ENCODE peak calls at places on chromosome 3, in eight cellular contexts. P is stomach, I is H1, A is SK-N-SH, F is upper lobe of left lung, D is esophagus muscularis mucosa, H is sigmoid colon, L is transverse colon. T is an unnamed sample.

GRCh38 chr3:63814300-63814699 is 4.8 kb upstream of the C3orf49 start:
- DNase-seq in P (no peak), L (no peak), D (no peak), H (no peak), A (no peak), F (no peak), I (no peak), T (no peak)

GRCh38 chr3:97981886-97982285 is 9.7 kb upstream of the RIOX2 start:
- DNase-seq in L (no peak), H (no peak), P (no peak), F (no peak), D (no peak), A (no peak), I (no peak), T (no peak)

GRCh38 chr3:98259707-98260106 is 4.3 kb upstream of the OR5H6 start:
- DNase-seq in H (no peak), L (no peak), A (peak), D (no peak), F (no peak), P (no peak), I (peak), T (no peak)

GRCh38 chr3:155748611-155749365 is 3.9 kb upstream of the PLCH1 start:
- DNase-seq in D (no peak), A (no peak), P (no peak), I (no peak), H (no peak), L (no peak), F (no peak), T (no peak)

GRCh38 chr3:119571230-119571629 is 8.1 kb upstream of the ADPRH start:
- DNase-seq in P (no peak), D (no peak), L (no peak), A (no peak), F (no peak), I (no peak), H (no peak), T (no peak)

GRCh38 chr3:29344986-29345385 is 64.1 kb downstream of the RBMS3 start:
- DNase-seq in H (no peak), P (no peak), D (no peak), I (no peak), A (no peak), L (no peak), F (no peak), T (no peak)

GRCh38 chr3:10983219-10983916 is 9.2 kb upstream of the SLC6A1 start:
- DNase-seq in I (peak), D (no peak), P (peak), A (peak), L (peak), H (no peak), F (no peak), T (no peak)

GRCh38 chr3:8663177-8664061 is 18.8 kb upstream of the SSUH2 start:
- DNase-seq in F (no peak), A (peak), P (peak), H (no peak), D (no peak), L (peak), I (peak), T (no peak)

GRCh38 chr3:104437131-104437750 is 929.5 kb upstream of the ALCAM start:
- DNase-seq in A (no peak), D (no peak), L (no peak), I (no peak), P (no peak), F (no peak), H (no peak), T (no peak)

GRCh38 chr3:3177861-3178497 is 1.5 kb downstream of the CRBN start:
- DNase-seq in D (no peak), P (no peak), F (no peak), A (no peak), L (no peak), H (no peak), I (no peak), T (no peak)

GRCh38 chr3:105042586-105042985 is 324.1 kb upstream of the ALCAM start:
- DNase-seq in H (no peak), F (no peak), I (no peak), D (no peak), P (no peak), L (no peak), A (no peak), T (no peak)

GRCh38 chr3:133237380-133237779 is 162.5 kb upstream of the BFSP2 start:
- DNase-seq in F (no peak), L (no peak), I (no peak), D (no peak), A (peak), P (no peak), H (no peak), T (no peak)

GRCh38 chr3:17972889-17973558 is 230.6 kb upstream of the TBC1D5 start:
- DNase-seq in I (no peak), L (no peak), F (no peak), P (no peak), D (no peak), A (no peak), H (no peak), T (no peak)

GRCh38 chr3:104909721-104910120 is 457.0 kb upstream of the ALCAM start:
- DNase-seq in H (no peak), P (no peak), I (no peak), D (no peak), A (no peak), L (no peak), F (no peak), T (no peak)

GRCh38 chr3:150078983-150079739 is 108.5 kb upstream of the PFN2 start:
- DNase-seq in L (no peak), P (no peak), I (no peak), H (peak), A (peak), D (peak), F (no peak), T (no peak)

GRCh38 chr3:129686941-129687340 is 80.5 kb upstream of the PLXND1 start:
- DNase-seq in I (no peak), D (no peak), P (no peak), A (no peak), L (no peak), F (no peak), H (no peak), T (no peak)

GRCh38 chr3:111238896-111239295 is 167.3 kb downstream of the NECTIN3 start:
- DNase-seq in P (no peak), D (no peak), A (no peak), L (no peak), H (no peak), I (no peak), F (no peak), T (no peak)

GRCh38 chr3:9028134-9028533 is 64.9 kb upstream of the RAD18 start:
- DNase-seq in H (peak), F (peak), D (peak), I (no peak), P (peak), L (peak), A (peak), T (no peak)

GRCh38 chr3:137762674-137763593 is 1.2 kb upstream of the SOX14 start:
- DNase-seq in L (no peak), H (no peak), A (peak), I (no peak), F (no peak), P (no peak), D (peak), T (no peak)

GRCh38 chr3:46429250-46429649 is 22.2 kb downstream of the CCRL2 start:
- DNase-seq in L (no peak), I (no peak), D (no peak), P (no peak), A (no peak), F (no peak), H (no peak), T (no peak)

GRCh38 chr3:160040181-160040580 is 51.5 kb downstream of the IL12A start:
- DNase-seq in F (no peak), I (no peak), A (no peak), L (no peak), D (no peak), H (no peak), P (no peak), T (no peak)

GRCh38 chr3:79871656-79872055 is 103.9 kb upstream of the ROBO1 start:
- DNase-seq in P (no peak), F (no peak), L (no peak), I (no peak), D (no peak), H (no peak), A (no peak), T (no peak)

GRCh38 chr3:170418422-170419300 is at the start of gene CLDN11:
- DNase-seq in P (no peak), I (peak), F (peak), A (peak), L (no peak), D (no peak), H (peak), T (no peak)

GRCh38 chr3:58049143-58049785 is 41.0 kb downstream of the FLNB start:
- DNase-seq in L (no peak), F (no peak), D (no peak), A (no peak), P (peak), H (peak), I (peak), T (peak)

GRCh38 chr3:176490357-176490756 is 706.9 kb downstream of the TBL1XR1 start:
- DNase-seq in F (no peak), L (no peak), H (no peak), D (no peak), I (no peak), A (no peak), P (no peak), T (no peak)

GRCh38 chr3:186361246-186361611 is 805 bp downstream of the DGKG start:
- DNase-seq in H (no peak), D (no peak), P (no peak), F (no peak), L (no peak), I (no peak), A (no peak), T (no peak)

GRCh38 chr3:129409541-129409940 is 18.9 kb downstream of the EFCAB12 start:
- DNase-seq in F (no peak), L (no peak), I (no peak), A (no peak), P (no peak), H (no peak), D (no peak), T (no peak)

GRCh38 chr3:146682176-146682575 is 77.0 kb upstream of the PLSCR5 start:
- DNase-seq in H (no peak), L (no peak), D (no peak), F (no peak), A (no peak), I (no peak), P (no peak), T (no peak)

GRCh38 chr3:4826237-4827100 is 152.8 kb upstream of the BHLHE40 start:
- DNase-seq in I (peak), H (peak), A (no peak), D (no peak), F (peak), P (peak), L (peak), T (peak)

GRCh38 chr3:5192568-5193319 is 5.2 kb downstream of the EDEM1 start:
- DNase-seq in A (no peak), F (no peak), I (no peak), P (no peak), L (no peak), D (no peak), H (no peak), T (no peak)

GRCh38 chr3:59321881-59322540 is 272.2 kb upstream of the CFAP20DC start:
- DNase-seq in A (no peak), D (no peak), L (no peak), I (no peak), F (no peak), P (no peak), H (no peak), T (no peak)

DNA sequence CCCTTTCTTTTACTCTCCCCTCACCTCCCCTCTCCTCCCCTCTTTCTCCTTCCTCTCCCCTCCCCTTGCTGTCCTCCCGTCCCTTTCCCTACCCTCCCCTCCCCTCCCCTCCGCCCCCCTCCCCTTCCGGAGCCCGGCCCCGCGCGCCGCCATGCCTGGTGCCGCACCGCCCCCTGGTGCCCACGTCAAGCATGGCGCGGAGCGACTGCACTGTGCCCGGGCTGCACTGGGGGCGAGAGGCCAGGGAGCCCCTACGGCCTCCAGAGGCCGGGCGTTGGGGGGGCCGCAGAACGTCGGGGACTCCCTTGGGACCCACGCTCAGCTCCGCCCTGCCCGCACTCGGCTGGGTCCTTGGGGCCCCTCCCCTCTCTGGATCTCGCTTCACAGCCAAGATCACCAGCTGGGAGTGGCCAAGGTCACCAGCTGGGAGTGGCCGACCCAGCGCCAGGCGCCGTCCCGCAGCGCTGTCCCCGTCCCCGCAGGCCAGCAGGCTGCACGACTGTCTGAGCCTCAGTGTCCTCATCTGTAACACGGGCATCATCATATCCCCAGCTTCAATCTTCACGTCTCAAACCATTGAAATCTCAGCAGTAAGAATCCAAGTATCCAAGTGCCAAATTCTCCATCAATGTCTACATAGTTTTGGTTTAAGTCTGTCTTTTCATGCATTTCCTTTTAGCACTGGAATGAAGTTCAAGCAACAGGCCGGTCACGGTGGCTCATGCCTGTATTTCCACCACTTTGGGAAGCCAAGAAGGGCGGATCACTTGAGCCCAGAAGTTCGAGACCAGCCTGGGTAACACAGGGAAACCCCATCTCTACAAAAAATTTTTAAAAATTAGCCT is 42.5 kb downstream of the TPRA1 start:
- DNase-seq in I (peak), P (peak), A (peak), D (no peak), F (peak), H (peak), L (peak), T (no peak)
- TF ChIP-seq POLR2AphosphoS5 in I (no peak), P (peak), A (no peak), D (no peak), F (no peak), H (no peak), L (no peak), T (no peak)

DNA sequence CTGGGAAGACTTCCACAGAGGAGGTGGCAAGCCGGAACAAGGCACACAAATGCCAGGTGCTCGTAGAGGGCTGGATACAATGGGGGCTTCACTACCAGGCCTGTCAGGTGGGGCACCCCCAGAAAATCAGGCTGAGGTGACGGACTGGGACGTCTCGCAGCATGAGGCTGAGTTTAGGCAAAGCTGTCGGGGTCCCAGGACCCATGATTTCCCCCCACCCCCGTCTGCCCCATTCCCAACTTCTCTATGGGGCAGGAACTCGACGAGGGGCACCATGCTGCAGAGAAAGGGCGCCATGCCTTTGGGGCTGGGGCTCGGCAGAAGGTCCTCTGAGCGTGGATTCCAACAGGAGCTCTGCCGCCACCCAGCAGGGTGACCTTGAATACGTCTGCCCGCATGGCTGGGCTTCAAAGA is 65.7 kb upstream of the HES1 start:
- DNase-seq in A (no peak), P (no peak), D (no peak), I (no peak), H (no peak), F (no peak), L (no peak), T (peak)
- H3K27ac ChIP-seq in A (peak), P (peak), D (peak), I (no peak), H (peak), F (peak), L (peak), T (peak)

DNA sequence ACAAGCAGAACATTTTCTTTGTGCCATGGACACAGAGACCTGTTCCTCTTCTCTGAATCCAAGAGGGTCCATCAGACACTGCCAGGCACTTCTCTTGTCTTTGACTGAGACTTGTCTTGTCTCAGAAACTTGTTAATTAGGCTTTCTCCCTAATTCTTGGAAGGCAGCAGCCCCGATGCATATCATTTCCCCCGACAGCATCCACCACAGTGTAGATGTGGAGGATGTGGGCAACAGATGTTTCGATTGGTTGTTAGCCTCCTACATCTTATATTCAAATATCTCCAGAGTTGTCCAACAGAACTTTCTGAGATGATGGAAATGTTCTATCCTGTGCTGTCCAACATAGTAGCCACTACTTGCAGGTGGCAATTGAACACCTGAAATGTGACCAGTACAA is 15.5 kb downstream of the GASK1A start:
- DNase-seq in F (no peak), P (no peak), A (no peak), L (no peak), H (no peak), D (no peak), I (no peak), T (no peak)
- TF ChIP-seq EP300 in F (no peak), P (no peak), A (no peak), L (no peak), H (no peak), D (no peak), I (no peak), T (no peak)

GRCh38 chr3:107791450-107791849 is 268.7 kb downstream of the BBX start:
- DNase-seq in I (no peak), F (no peak), D (no peak), P (no peak), A (no peak), H (no peak), L (no peak), T (no peak)

GRCh38 chr3:107796786-107797185 is 274.0 kb downstream of the BBX start:
- DNase-seq in L (no peak), F (no peak), D (no peak), P (no peak), I (no peak), H (no peak), A (no peak), T (no peak)

GRCh38 chr3:107795514-107796094 is 272.8 kb downstream of the BBX start:
- DNase-seq in I (no peak), D (no peak), H (no peak), A (no peak), L (no peak), F (no peak), P (no peak), T (no peak)

GRCh38 chr3:107797586-107797985 is 274.8 kb downstream of the BBX start:
- DNase-seq in D (no peak), H (no peak), A (no peak), P (no peak), L (no peak), I (no peak), F (no peak), T (no peak)

DNA sequence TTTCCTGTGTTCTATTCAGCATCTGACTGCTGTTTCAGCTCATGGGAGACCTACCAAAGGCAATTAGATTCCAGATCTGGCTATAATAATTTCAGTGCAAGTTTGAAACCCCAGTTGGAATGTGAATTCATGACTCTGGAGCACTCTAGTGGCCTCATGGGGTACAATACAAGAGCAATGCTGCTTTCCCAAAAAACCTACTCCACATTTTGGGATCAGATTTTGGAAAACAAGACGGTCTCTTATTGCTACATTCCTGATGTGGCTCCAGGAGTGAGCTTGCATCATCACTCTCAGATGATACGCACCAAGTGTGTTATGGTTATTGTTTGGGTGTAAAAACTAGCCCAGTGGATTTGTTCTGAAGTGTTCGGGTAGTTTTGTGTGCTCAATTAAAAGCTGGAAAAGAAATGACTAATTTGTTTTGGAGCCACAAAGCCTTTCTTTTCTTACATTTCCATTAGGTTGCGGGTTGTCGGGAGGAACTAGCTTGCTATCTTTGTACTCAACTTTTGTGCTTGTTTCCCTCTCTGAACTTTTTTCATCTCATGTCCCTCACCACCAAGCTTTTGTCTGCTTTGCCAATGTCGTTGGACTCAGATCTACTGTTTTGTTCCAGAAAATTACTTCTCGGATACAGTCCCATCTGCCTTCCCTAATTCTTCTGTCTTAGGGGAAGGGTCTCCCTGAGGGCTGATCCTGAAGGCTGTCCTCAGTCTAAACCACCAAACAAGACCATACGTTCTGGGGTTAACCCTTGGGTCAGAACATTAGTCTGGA is 272.1 kb downstream of the BBX start:
- DNase-seq in F (no peak), H (no peak), I (no peak), D (no peak), L (no peak), P (no peak), A (peak), T (no peak)
- TF ChIP-seq POLR2AphosphoS5 in F (no peak), H (no peak), I (no peak), D (no peak), L (no peak), P (no peak), A (no peak), T (no peak)

GRCh38 chr3:13237776-13238490 is 164.7 kb upstream of the IQSEC1 start:
- DNase-seq in F (no peak), A (no peak), H (no peak), L (no peak), D (no peak), P (no peak), I (no peak), T (no peak)

GRCh38 chr3:13235897-13236296 is 162.7 kb upstream of the IQSEC1 start:
- DNase-seq in H (no peak), L (no peak), F (no peak), I (no peak), P (no peak), A (peak), D (no peak), T (no peak)

GRCh38 chr3:13235079-13235478 is 161.8 kb upstream of the IQSEC1 start:
- DNase-seq in D (no peak), L (no peak), P (no peak), F (no peak), I (no peak), H (no peak), A (peak), T (no peak)

GRCh38 chr3:13238687-13239466 is 165.6 kb upstream of the IQSEC1 start:
- DNase-seq in L (no peak), H (no peak), A (no peak), D (no peak), F (no peak), I (no peak), P (no peak), T (no peak)

DNA sequence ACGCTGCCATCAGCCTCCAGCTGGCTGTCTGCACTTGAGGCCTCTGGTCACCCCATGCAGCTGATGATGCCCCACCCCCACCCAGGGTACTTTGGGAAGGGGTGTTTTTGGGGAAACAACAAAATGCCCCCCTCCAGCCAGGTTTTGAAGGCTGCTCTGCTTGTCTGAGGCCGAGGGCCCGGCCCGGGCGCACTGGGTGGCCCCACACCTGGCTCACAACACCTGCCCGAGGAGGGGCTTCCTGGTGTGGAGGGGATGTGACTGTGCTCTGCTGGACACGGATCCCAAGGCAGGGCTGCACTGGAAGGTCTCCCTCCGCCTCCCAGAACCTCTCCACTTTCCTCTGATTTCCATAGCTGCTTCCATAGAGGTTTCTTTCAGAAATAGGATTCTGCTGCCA is 163.5 kb upstream of the IQSEC1 start:
- DNase-seq in L (no peak), F (no peak), P (no peak), A (peak), I (no peak), H (no peak), D (no peak), T (no peak)
- H3K27ac ChIP-seq in L (no peak), F (no peak), P (no peak), A (no peak), I (no peak), H (no peak), D (no peak), T (no peak)

GRCh38 chr3:195616681-195617080 is 32.9 kb upstream of the APOD start:
- DNase-seq in L (no peak), A (no peak), F (peak), P (no peak), D (no peak), H (no peak), I (no peak), T (no peak)
- TF ChIP-seq EP300 in L (no peak), A (no peak), F (no peak), P (no peak), D (no peak), H (no peak), I (no peak), T (no peak)